ENCODE peak calls at places on chromosomes 13 and 19, in eight cellular contexts. I, R, N, B, C, W, D and O are unnamed samples.

GRCh38 chr19:2679439-2679838 is 23.1 kb downstream of the GNG7 start:
- DNase-seq in I (no peak), R (no peak), N (no peak), B (no peak), C (no peak), W (no peak), D (no peak), O (no peak)

GRCh38 chr13:47555235-47555634 is 445.8 kb downstream of the SUCLA2 start:
- DNase-seq in I (no peak), R (no peak), N (no peak), B (no peak), C (no peak), W (no peak), D (peak), O (peak)

GRCh38 chr19:30263719-30264440 is 108.3 kb upstream of the ZNF536 start:
- DNase-seq in I (no peak), R (no peak), N (no peak), B (no peak), C (no peak), W (no peak), D (no peak), O (no peak)

GRCh38 chr13:31213681-31214289 is 14.0 kb downstream of the B3GLCT start:
- DNase-seq in I (peak), R (peak), N (no peak), B (no peak), C (no peak), W (no peak), D (peak), O (no peak)

GRCh38 chr19:980133-980998 is 3.8 kb upstream of the WDR18 start:
- DNase-seq in I (peak), R (peak), N (no peak), B (no peak), C (peak), W (peak), D (no peak), O (no peak)

GRCh38 chr13:78621086-78621485 is 17.7 kb upstream of the POU4F1 start:
- DNase-seq in I (no peak), R (no peak), N (no peak), B (no peak), C (no peak), W (peak), D (peak), O (no peak)

GRCh38 chr19:14559916-14560775 is 11.7 kb downstream of the NDUFB7 start:
- DNase-seq in I (no peak), R (no peak), N (no peak), B (peak), C (no peak), W (no peak), D (no peak), O (no peak)

GRCh38 chr19:3094638-3095374 is 644 bp downstream of the GNA11 start:
- DNase-seq in I (peak), R (no peak), N (no peak), B (peak), C (peak), W (no peak), D (peak), O (peak)

GRCh38 chr13:29369060-29369743 is 226.3 kb downstream of the SLC7A1 start:
- DNase-seq in I (peak), R (peak), N (no peak), B (peak), C (peak), W (peak), D (peak), O (peak)

GRCh38 chr19:33810821-33811220 is 14.2 kb downstream of the KCTD15 start:
- DNase-seq in I (no peak), R (no peak), N (no peak), B (no peak), C (no peak), W (no peak), D (no peak), O (no peak)

GRCh38 chr13:48908381-48909087 is 67.2 kb upstream of the FNDC3A start:
- DNase-seq in I (peak), R (peak), N (no peak), B (no peak), C (no peak), W (peak), D (peak), O (peak)

GRCh38 chr19:17441241-17442135 is 7.0 kb downstream of the TMEM221 start:
- DNase-seq in I (peak), R (peak), N (no peak), B (peak), C (no peak), W (peak), D (peak), O (peak)

GRCh38 chr19:1521636-1522035 is 2.2 kb upstream of the PLK5 start:
- DNase-seq in I (no peak), R (no peak), N (no peak), B (no peak), C (no peak), W (no peak), D (peak), O (no peak)

GRCh38 chr13:60397693-60398437 is 845 bp downstream of the TDRD3 start:
- DNase-seq in I (peak), R (peak), N (peak), B (peak), C (peak), W (peak), D (peak), O (peak)

GRCh38 chr19:15330801-15331418 is 1.4 kb downstream of the BRD4 start:
- DNase-seq in I (peak), R (peak), N (no peak), B (no peak), C (peak), W (peak), D (peak), O (peak)

GRCh38 chr19:19279853-19280252 is 6.8 kb upstream of the TM6SF2 start:
- DNase-seq in I (no peak), R (no peak), N (no peak), B (no peak), C (peak), W (no peak), D (no peak), O (no peak)

GRCh38 chr13:111966969-111967368 is 100.0 kb upstream of the SOX1 start:
- DNase-seq in I (no peak), R (no peak), N (no peak), B (no peak), C (no peak), W (no peak), D (no peak), O (no peak)

GRCh38 chr19:15621801-15622200 is 6.8 kb downstream of the CYP4F8 start:
- DNase-seq in I (no peak), R (no peak), N (no peak), B (no peak), C (no peak), W (no peak), D (no peak), O (no peak)

GRCh38 chr13:22127277-22128143 is 456.6 kb downstream of the FGF9 start:
- DNase-seq in I (no peak), R (no peak), N (no peak), B (no peak), C (no peak), W (no peak), D (no peak), O (no peak)

GRCh38 chr13:43728411-43728810 is 58.4 kb downstream of the ENOX1 start:
- DNase-seq in I (peak), R (peak), N (no peak), B (no peak), C (no peak), W (no peak), D (peak), O (no peak)

GRCh38 chr19:51060973-51061372 is 3.9 kb downstream of the KLK13 start:
- DNase-seq in I (no peak), R (no peak), N (no peak), B (no peak), C (no peak), W (no peak), D (no peak), O (no peak)

GRCh38 chr19:16327501-16327900 is 2.9 kb downstream of the KLF2 start:
- DNase-seq in I (no peak), R (no peak), N (no peak), B (no peak), C (no peak), W (no peak), D (no peak), O (no peak)

GRCh38 chr13:76732367-76732766 is 153.8 kb downstream of the KCTD12 start:
- DNase-seq in I (no peak), R (no peak), N (no peak), B (no peak), C (no peak), W (no peak), D (no peak), O (no peak)

GRCh38 chr19:45591004-45591637 is 6.5 kb upstream of the OPA3 start:
- DNase-seq in I (peak), R (no peak), N (no peak), B (peak), C (peak), W (no peak), D (peak), O (peak)

GRCh38 chr13:100434010-100434763 is 154.4 kb downstream of the GGACT start:
- DNase-seq in I (peak), R (peak), N (peak), B (no peak), C (no peak), W (no peak), D (peak), O (peak)

GRCh38 chr19:40629346-40629745 is 28.2 kb downstream of the LTBP4 start:
- DNase-seq in I (no peak), R (no peak), N (no peak), B (no peak), C (no peak), W (no peak), D (no peak), O (no peak)

GRCh38 chr13:25037057-25037813 is 58.7 kb upstream of the PABPC3 start:
- DNase-seq in I (peak), R (peak), N (peak), B (peak), C (peak), W (peak), D (peak), O (peak)

GRCh38 chr19:1984360-1984759 is 31.2 kb downstream of the BTBD2 start:
- DNase-seq in I (no peak), R (no peak), N (no peak), B (no peak), C (no peak), W (no peak), D (no peak), O (no peak)

GRCh38 chr19:5539431-5539833 is 28.3 kb downstream of the TINCR start:
- DNase-seq in I (no peak), R (no peak), N (no peak), B (no peak), C (no peak), W (no peak), D (peak), O (no peak)

GRCh38 chr19:37738371-37738770 is 18.8 kb upstream of the ZNF607 start:
- DNase-seq in I (no peak), R (no peak), N (no peak), B (no peak), C (no peak), W (no peak), D (no peak), O (no peak)

GRCh38 chr19:6534451-6535093 is 3.7 kb downstream of the TNFSF9 start:
- DNase-seq in I (no peak), R (no peak), N (no peak), B (no peak), C (no peak), W (no peak), D (no peak), O (peak)